ENCODE peak calls at places on chromosome 22, in nine cellular contexts. One of them, this sample, is unnamed. For H3K4me1, the result is how much of the 10 kb centered on the place peaks cover.

GRCh38 chr22:49699928-49700498 is 127.7 kb downstream of the BRD1 start:
- DNase-seq in tibial nerve: no peak
- DNase-seq in CD8-positive, alpha-beta T cell: no peak
- DNase-seq in CD4-positive, CD25-positive, alpha-beta regulatory T cell: no peak
- DNase-seq in PC-3: no peak
- DNase-seq in body of pancreas: no peak
- DNase-seq in mucosa of descending colon: no peak
- DNase-seq in uterus: no peak
- DNase-seq in naive thymus-derived CD4-positive, alpha-beta T cell: no peak
- DNase-seq in this sample: no peak

GRCh38 chr22:26927841-26928240 is 270.5 kb downstream of the MIAT start:
- DNase-seq in tibial nerve: no peak
- DNase-seq in CD8-positive, alpha-beta T cell: no peak
- DNase-seq in CD4-positive, CD25-positive, alpha-beta regulatory T cell: no peak
- DNase-seq in PC-3: no peak
- DNase-seq in body of pancreas: no peak
- DNase-seq in mucosa of descending colon: no peak
- DNase-seq in uterus: no peak
- DNase-seq in naive thymus-derived CD4-positive, alpha-beta T cell: no peak
- DNase-seq in this sample: no peak

GRCh38 chr22:41762980-41763779 is 37.3 kb upstream of the CCDC134 start:
- DNase-seq in tibial nerve: no peak
- DNase-seq in CD8-positive, alpha-beta T cell: no peak
- DNase-seq in CD4-positive, CD25-positive, alpha-beta regulatory T cell: no peak
- DNase-seq in PC-3: peak
- DNase-seq in body of pancreas: no peak
- DNase-seq in mucosa of descending colon: peak
- DNase-seq in uterus: no peak
- DNase-seq in naive thymus-derived CD4-positive, alpha-beta T cell: peak
- DNase-seq in this sample: peak

GRCh38 chr22:44266811-44267760 is 45.7 kb downstream of the SHISAL1 start:
- DNase-seq in tibial nerve: no peak
- DNase-seq in CD8-positive, alpha-beta T cell: no peak
- DNase-seq in CD4-positive, CD25-positive, alpha-beta regulatory T cell: no peak
- DNase-seq in PC-3: no peak
- DNase-seq in body of pancreas: no peak
- DNase-seq in mucosa of descending colon: no peak
- DNase-seq in uterus: no peak
- DNase-seq in naive thymus-derived CD4-positive, alpha-beta T cell: no peak
- DNase-seq in this sample: no peak

GRCh38 chr22:17376950-17377349 is 7.7 kb downstream of the CECR2 start:
- DNase-seq in tibial nerve: no peak
- DNase-seq in CD8-positive, alpha-beta T cell: no peak
- DNase-seq in CD4-positive, CD25-positive, alpha-beta regulatory T cell: no peak
- DNase-seq in PC-3: no peak
- DNase-seq in body of pancreas: no peak
- DNase-seq in mucosa of descending colon: no peak
- DNase-seq in uterus: no peak
- DNase-seq in naive thymus-derived CD4-positive, alpha-beta T cell: no peak
- DNase-seq in this sample: no peak

GRCh38 chr22:26065847-26066246 is 103.4 kb upstream of the SEZ6L start:
- DNase-seq in tibial nerve: no peak
- DNase-seq in CD8-positive, alpha-beta T cell: no peak
- DNase-seq in CD4-positive, CD25-positive, alpha-beta regulatory T cell: no peak
- DNase-seq in PC-3: no peak
- DNase-seq in body of pancreas: no peak
- DNase-seq in mucosa of descending colon: no peak
- DNase-seq in uterus: no peak
- DNase-seq in naive thymus-derived CD4-positive, alpha-beta T cell: no peak
- DNase-seq in this sample: no peak

GRCh38 chr22:16975155-16975885 is 32.7 kb downstream of the GAB4 start:
- DNase-seq in tibial nerve: no peak
- DNase-seq in CD8-positive, alpha-beta T cell: no peak
- DNase-seq in CD4-positive, CD25-positive, alpha-beta regulatory T cell: no peak
- DNase-seq in PC-3: no peak
- DNase-seq in body of pancreas: no peak
- DNase-seq in mucosa of descending colon: no peak
- DNase-seq in uterus: no peak
- DNase-seq in naive thymus-derived CD4-positive, alpha-beta T cell: no peak
- DNase-seq in this sample: no peak

GRCh38 chr22:37164535-37164887 is 14.8 kb upstream of the IL2RB start:
- DNase-seq in tibial nerve: no peak
- DNase-seq in CD8-positive, alpha-beta T cell: no peak
- DNase-seq in CD4-positive, CD25-positive, alpha-beta regulatory T cell: no peak
- DNase-seq in PC-3: no peak
- DNase-seq in body of pancreas: no peak
- DNase-seq in mucosa of descending colon: no peak
- DNase-seq in uterus: no peak
- DNase-seq in naive thymus-derived CD4-positive, alpha-beta T cell: no peak
- DNase-seq in this sample: no peak

GRCh38 chr22:36732609-36733008 is 29.1 kb upstream of the CACNG2 start:
- DNase-seq in tibial nerve: no peak
- DNase-seq in CD8-positive, alpha-beta T cell: no peak
- DNase-seq in CD4-positive, CD25-positive, alpha-beta regulatory T cell: no peak
- DNase-seq in PC-3: no peak
- DNase-seq in body of pancreas: no peak
- DNase-seq in mucosa of descending colon: no peak
- DNase-seq in uterus: no peak
- DNase-seq in naive thymus-derived CD4-positive, alpha-beta T cell: no peak
- DNase-seq in this sample: no peak

GRCh38 chr22:50284479-50284878 is 14.3 kb upstream of the MAPK11 start:
- DNase-seq in tibial nerve: no peak
- DNase-seq in CD8-positive, alpha-beta T cell: no peak
- DNase-seq in CD4-positive, CD25-positive, alpha-beta regulatory T cell: no peak
- DNase-seq in PC-3: no peak
- DNase-seq in body of pancreas: no peak
- DNase-seq in mucosa of descending colon: no peak
- DNase-seq in uterus: no peak
- DNase-seq in naive thymus-derived CD4-positive, alpha-beta T cell: no peak
- DNase-seq in this sample: no peak

GRCh38 chr22:30866811-30867271 is 101.7 kb downstream of the MORC2 start:
- DNase-seq in tibial nerve: no peak
- DNase-seq in CD8-positive, alpha-beta T cell: no peak
- DNase-seq in CD4-positive, CD25-positive, alpha-beta regulatory T cell: no peak
- DNase-seq in PC-3: peak
- DNase-seq in body of pancreas: peak
- DNase-seq in mucosa of descending colon: peak
- DNase-seq in uterus: peak
- DNase-seq in naive thymus-derived CD4-positive, alpha-beta T cell: no peak
- DNase-seq in this sample: no peak

GRCh38 chr22:31082606-31083376 is 1.7 kb downstream of the SMTN start:
- DNase-seq in tibial nerve: peak
- DNase-seq in CD8-positive, alpha-beta T cell: peak
- DNase-seq in CD4-positive, CD25-positive, alpha-beta regulatory T cell: no peak
- DNase-seq in PC-3: peak
- DNase-seq in body of pancreas: peak
- DNase-seq in mucosa of descending colon: peak
- DNase-seq in uterus: peak
- DNase-seq in naive thymus-derived CD4-positive, alpha-beta T cell: peak
- DNase-seq in this sample: peak

GRCh38 chr22:50444663-50445062 is 30.2 kb downstream of the SBF1 start:
- DNase-seq in tibial nerve: peak
- DNase-seq in CD8-positive, alpha-beta T cell: no peak
- DNase-seq in CD4-positive, CD25-positive, alpha-beta regulatory T cell: no peak
- DNase-seq in PC-3: peak
- DNase-seq in body of pancreas: no peak
- DNase-seq in mucosa of descending colon: no peak
- DNase-seq in uterus: no peak
- DNase-seq in naive thymus-derived CD4-positive, alpha-beta T cell: no peak
- DNase-seq in this sample: no peak

GRCh38 chr22:42938449-42938848 is 76.5 kb downstream of the PACSIN2 start:
- DNase-seq in tibial nerve: no peak
- DNase-seq in CD8-positive, alpha-beta T cell: no peak
- DNase-seq in CD4-positive, CD25-positive, alpha-beta regulatory T cell: no peak
- DNase-seq in PC-3: no peak
- DNase-seq in body of pancreas: no peak
- DNase-seq in mucosa of descending colon: no peak
- DNase-seq in uterus: no peak
- DNase-seq in naive thymus-derived CD4-positive, alpha-beta T cell: no peak
- DNase-seq in this sample: no peak

GRCh38 chr22:35835267-35835997 is 117.8 kb downstream of the APOL5 start:
- DNase-seq in tibial nerve: no peak
- DNase-seq in CD8-positive, alpha-beta T cell: no peak
- DNase-seq in CD4-positive, CD25-positive, alpha-beta regulatory T cell: no peak
- DNase-seq in PC-3: peak
- DNase-seq in body of pancreas: no peak
- DNase-seq in mucosa of descending colon: no peak
- DNase-seq in uterus: no peak
- DNase-seq in naive thymus-derived CD4-positive, alpha-beta T cell: no peak
- DNase-seq in this sample: no peak

GRCh38 chr22:27461470-27461869 is 340.1 kb downstream of the MN1 start:
- DNase-seq in tibial nerve: no peak
- DNase-seq in CD8-positive, alpha-beta T cell: no peak
- DNase-seq in CD4-positive, CD25-positive, alpha-beta regulatory T cell: no peak
- DNase-seq in PC-3: peak
- DNase-seq in body of pancreas: no peak
- DNase-seq in mucosa of descending colon: no peak
- DNase-seq in uterus: no peak
- DNase-seq in naive thymus-derived CD4-positive, alpha-beta T cell: no peak
- DNase-seq in this sample: peak

GRCh38 chr22:29717789-29718188 is 2.0 kb upstream of the CABP7 start:
- DNase-seq in tibial nerve: no peak
- DNase-seq in CD8-positive, alpha-beta T cell: no peak
- DNase-seq in CD4-positive, CD25-positive, alpha-beta regulatory T cell: no peak
- DNase-seq in PC-3: no peak
- DNase-seq in body of pancreas: no peak
- DNase-seq in mucosa of descending colon: no peak
- DNase-seq in uterus: no peak
- DNase-seq in naive thymus-derived CD4-positive, alpha-beta T cell: no peak
- DNase-seq in this sample: no peak
- H3K4me3 ChIP-seq in tibial nerve: no peak
- H3K4me3 ChIP-seq in CD8-positive, alpha-beta T cell: no peak
- H3K4me3 ChIP-seq in CD4-positive, CD25-positive, alpha-beta regulatory T cell: no peak
- H3K4me3 ChIP-seq in PC-3: no peak
- H3K4me3 ChIP-seq in body of pancreas: no peak
- H3K4me3 ChIP-seq in mucosa of descending colon: no peak
- H3K4me3 ChIP-seq in uterus: no peak
- H3K4me3 ChIP-seq in naive thymus-derived CD4-positive, alpha-beta T cell: no peak
- H3K4me3 ChIP-seq in this sample: no peak

DNA sequence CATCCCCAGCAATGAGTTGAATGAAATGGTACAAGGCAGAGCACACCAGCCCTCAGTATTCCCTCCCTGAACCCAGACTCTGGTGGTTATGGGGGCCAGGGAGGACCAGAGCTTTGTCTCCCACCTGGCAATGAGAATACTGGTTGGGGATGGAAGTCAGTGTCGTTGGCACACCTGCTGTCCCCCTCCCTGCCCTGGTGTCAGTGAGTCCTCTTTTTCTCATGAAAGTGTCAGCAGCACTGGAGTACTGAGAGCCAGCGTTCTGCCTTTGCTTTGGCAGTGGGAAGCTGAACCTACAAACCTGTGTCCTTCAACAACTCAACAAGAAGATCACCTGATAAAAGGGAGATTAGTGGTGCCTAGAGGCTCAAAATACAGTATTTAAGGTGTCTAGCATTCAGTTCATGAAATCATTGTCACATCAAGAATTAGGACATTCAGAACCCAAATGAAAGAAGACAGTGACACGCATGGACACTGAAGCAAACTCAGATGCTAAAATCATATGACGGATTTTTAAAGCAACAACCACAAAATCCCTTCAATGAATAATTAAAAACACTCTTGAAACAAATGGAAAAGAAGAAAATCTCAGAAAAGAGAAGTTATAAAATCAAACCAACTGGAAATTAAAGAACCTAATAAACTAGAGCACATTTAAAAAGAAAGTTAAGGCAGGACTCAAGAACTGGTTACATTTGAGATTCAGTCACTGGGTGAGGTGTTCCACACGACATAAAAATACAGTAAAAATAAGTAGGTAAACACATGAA is 77.5 kb upstream of the VPREB1 start:
- DNase-seq in tibial nerve: no peak
- DNase-seq in CD8-positive, alpha-beta T cell: no peak
- DNase-seq in CD4-positive, CD25-positive, alpha-beta regulatory T cell: no peak
- DNase-seq in PC-3: no peak
- DNase-seq in body of pancreas: no peak
- DNase-seq in mucosa of descending colon: no peak
- DNase-seq in uterus: no peak
- DNase-seq in naive thymus-derived CD4-positive, alpha-beta T cell: no peak
- DNase-seq in this sample: no peak
- H3K4me1 ChIP-seq in tibial nerve: under half
- H3K4me1 ChIP-seq in CD8-positive, alpha-beta T cell: under half
- H3K4me1 ChIP-seq in CD4-positive, CD25-positive, alpha-beta regulatory T cell: under half
- H3K4me1 ChIP-seq in PC-3: under half
- H3K4me1 ChIP-seq in body of pancreas: under half
- H3K4me1 ChIP-seq in mucosa of descending colon: under half
- H3K4me1 ChIP-seq in uterus: under half
- H3K4me1 ChIP-seq in naive thymus-derived CD4-positive, alpha-beta T cell: under half
- H3K4me1 ChIP-seq in this sample: under half

GRCh38 chr22:39773976-39774539 is 119.5 kb downstream of the ENTHD1 start:
- DNase-seq in tibial nerve: no peak
- DNase-seq in CD8-positive, alpha-beta T cell: peak
- DNase-seq in CD4-positive, CD25-positive, alpha-beta regulatory T cell: no peak
- DNase-seq in PC-3: peak
- DNase-seq in body of pancreas: no peak
- DNase-seq in mucosa of descending colon: no peak
- DNase-seq in uterus: no peak
- DNase-seq in naive thymus-derived CD4-positive, alpha-beta T cell: peak
- DNase-seq in this sample: no peak
- H3K4me3 ChIP-seq in tibial nerve: no peak
- H3K4me3 ChIP-seq in CD8-positive, alpha-beta T cell: no peak
- H3K4me3 ChIP-seq in CD4-positive, CD25-positive, alpha-beta regulatory T cell: peak
- H3K4me3 ChIP-seq in PC-3: no peak
- H3K4me3 ChIP-seq in body of pancreas: no peak
- H3K4me3 ChIP-seq in mucosa of descending colon: no peak
- H3K4me3 ChIP-seq in uterus: no peak
- H3K4me3 ChIP-seq in naive thymus-derived CD4-positive, alpha-beta T cell: no peak
- H3K4me3 ChIP-seq in this sample: no peak

GRCh38 chr22:21759133-21759532 is 23.5 kb upstream of the YPEL1 start:
- DNase-seq in tibial nerve: no peak
- DNase-seq in CD8-positive, alpha-beta T cell: no peak
- DNase-seq in CD4-positive, CD25-positive, alpha-beta regulatory T cell: no peak
- DNase-seq in PC-3: no peak
- DNase-seq in body of pancreas: no peak
- DNase-seq in mucosa of descending colon: no peak
- DNase-seq in uterus: no peak
- DNase-seq in naive thymus-derived CD4-positive, alpha-beta T cell: no peak
- DNase-seq in this sample: no peak

GRCh38 chr22:21761994-21762680 is 26.5 kb upstream of the YPEL1 start:
- DNase-seq in tibial nerve: no peak
- DNase-seq in CD8-positive, alpha-beta T cell: no peak
- DNase-seq in CD4-positive, CD25-positive, alpha-beta regulatory T cell: no peak
- DNase-seq in PC-3: no peak
- DNase-seq in body of pancreas: no peak
- DNase-seq in mucosa of descending colon: no peak
- DNase-seq in uterus: no peak
- DNase-seq in naive thymus-derived CD4-positive, alpha-beta T cell: no peak
- DNase-seq in this sample: no peak

GRCh38 chr22:21761086-21761485 is 25.5 kb upstream of the YPEL1 start:
- DNase-seq in tibial nerve: no peak
- DNase-seq in CD8-positive, alpha-beta T cell: no peak
- DNase-seq in CD4-positive, CD25-positive, alpha-beta regulatory T cell: no peak
- DNase-seq in PC-3: no peak
- DNase-seq in body of pancreas: no peak
- DNase-seq in mucosa of descending colon: no peak
- DNase-seq in uterus: no peak
- DNase-seq in naive thymus-derived CD4-positive, alpha-beta T cell: no peak
- DNase-seq in this sample: no peak

GRCh38 chr22:21759631-21760030 is 24.0 kb upstream of the YPEL1 start:
- DNase-seq in tibial nerve: no peak
- DNase-seq in CD8-positive, alpha-beta T cell: no peak
- DNase-seq in CD4-positive, CD25-positive, alpha-beta regulatory T cell: no peak
- DNase-seq in PC-3: no peak
- DNase-seq in body of pancreas: no peak
- DNase-seq in mucosa of descending colon: no peak
- DNase-seq in uterus: no peak
- DNase-seq in naive thymus-derived CD4-positive, alpha-beta T cell: no peak
- DNase-seq in this sample: no peak

GRCh38 chr22:21760640-21761039 is 25.0 kb upstream of the YPEL1 start:
- DNase-seq in tibial nerve: no peak
- DNase-seq in CD8-positive, alpha-beta T cell: no peak
- DNase-seq in CD4-positive, CD25-positive, alpha-beta regulatory T cell: no peak
- DNase-seq in PC-3: peak
- DNase-seq in body of pancreas: no peak
- DNase-seq in mucosa of descending colon: no peak
- DNase-seq in uterus: no peak
- DNase-seq in naive thymus-derived CD4-positive, alpha-beta T cell: no peak
- DNase-seq in this sample: no peak
- H3K4me1 ChIP-seq in tibial nerve: under half
- H3K4me1 ChIP-seq in CD8-positive, alpha-beta T cell: under half
- H3K4me1 ChIP-seq in CD4-positive, CD25-positive, alpha-beta regulatory T cell: under half
- H3K4me1 ChIP-seq in PC-3: under half
- H3K4me1 ChIP-seq in body of pancreas: under half
- H3K4me1 ChIP-seq in mucosa of descending colon: under half
- H3K4me1 ChIP-seq in uterus: under half
- H3K4me1 ChIP-seq in naive thymus-derived CD4-positive, alpha-beta T cell: under half
- H3K4me1 ChIP-seq in this sample: under half

This sample was measured in HAP-1.